ENCODE peak calls at places on chromosomes 1 and 21, in six cellular contexts. K is stomach; Z is progenitor cell of endocrine pancreas; C is esophagus squamous epithelium; N is astrocyte of the cerebellum; D is CD8-positive, alpha-beta T cell. E is an unnamed sample.

GRCh38 chr1:224565186-224565585 is 50.9 kb upstream of the CNIH3 start:
- DNase-seq in K (no peak), Z (no peak), C (no peak), N (peak; percentile 45), D (no peak), E (no peak)

GRCh38 chr1:111769517-111770146 is 13.9 kb downstream of the DDX20 start:
- DNase-seq in K (no peak), Z (no peak), C (no peak), N (peak; percentile 62), D (peak; percentile 60), E (no peak)

GRCh38 chr1:1088801-1089680 is 14.9 kb upstream of the RNF223 start:
- DNase-seq in K (no peak), Z (no peak), C (no peak), N (no peak), D (no peak), E (peak; percentile 84)

GRCh38 chr1:15417365-15417934 is 7.8 kb downstream of the EFHD2 start:
- DNase-seq in K (peak; percentile 72), Z (no peak), C (no peak), N (no peak), D (peak; percentile 57), E (no peak)

GRCh38 chr1:214415131-214415530 is 134.2 kb downstream of the SMYD2 start:
- DNase-seq in K (no peak), Z (no peak), C (no peak), N (no peak), D (no peak), E (no peak)

GRCh38 chr21:33109574-33110339 is 39.8 kb downstream of the OLIG1 start:
- DNase-seq in K (no peak), Z (no peak), C (no peak), N (no peak), D (no peak), E (no peak)

GRCh38 chr1:174166530-174167328 is 7.4 kb downstream of the RABGAP1L start:
- DNase-seq in K (no peak), Z (no peak), C (no peak), N (no peak), D (no peak), E (no peak)

GRCh38 chr1:93605812-93606512 is 75.7 kb downstream of the BCAR3 start:
- DNase-seq in K (no peak), Z (no peak), C (no peak), N (peak; percentile 92), D (no peak), E (no peak)

GRCh38 chr1:33167650-33168447 is 14.0 kb downstream of the TRIM62 start:
- DNase-seq in K (no peak), Z (no peak), C (no peak), N (no peak), D (no peak), E (no peak)

GRCh38 chr1:231460614-231461013 is 38.5 kb upstream of the EGLN1 start:
- DNase-seq in K (no peak), Z (no peak), C (no peak), N (peak; percentile 15), D (peak; percentile 33), E (no peak)

GRCh38 chr1:201568859-201569294 is 29.9 kb downstream of the NAV1 start:
- DNase-seq in K (no peak), Z (no peak), C (no peak), N (no peak), D (no peak), E (no peak)

GRCh38 chr1:75985827-75986226 is 53.6 kb upstream of the ASB17 start:
- DNase-seq in K (no peak), Z (no peak), C (no peak), N (no peak), D (no peak), E (no peak)

GRCh38 chr1:7117599-7118281 is 332.5 kb downstream of the CAMTA1 start:
- DNase-seq in K (no peak), Z (no peak), C (no peak), N (peak; percentile 78), D (no peak), E (no peak)

GRCh38 chr1:18989956-18990355 is 33.5 kb upstream of the IFFO2 start:
- DNase-seq in K (no peak), Z (no peak), C (no peak), N (no peak), D (no peak), E (no peak)

GRCh38 chr1:163730366-163730765 is 408.6 kb downstream of the NUF2 start:
- DNase-seq in K (no peak), Z (no peak), C (no peak), N (peak; percentile 18), D (no peak), E (no peak)

GRCh38 chr1:234724517-234725176 is 114.7 kb upstream of the IRF2BP2 start:
- DNase-seq in K (peak; percentile 82), Z (no peak), C (no peak), N (peak; percentile 84), D (peak; percentile 25), E (no peak)

GRCh38 chr21:27586326-27586725 is 619.4 kb upstream of the ADAMTS5 start:
- DNase-seq in K (no peak), Z (no peak), C (no peak), N (no peak), D (no peak), E (no peak)

GRCh38 chr21:42183374-42184266 is 35.3 kb upstream of the ABCG1 start:
- DNase-seq in K (no peak), Z (no peak), C (no peak), N (no peak), D (no peak), E (no peak)

GRCh38 chr1:229924639-229925038 is 142.4 kb upstream of the GALNT2 start:
- DNase-seq in K (no peak), Z (no peak), C (no peak), N (no peak), D (no peak), E (no peak)

GRCh38 chr1:155268630-155269029 is 4.7 kb downstream of the CLK2 start:
- DNase-seq in K (no peak), Z (no peak), C (no peak), N (no peak), D (no peak), E (no peak)

GRCh38 chr1:54285815-54286214 is 85.8 kb downstream of the MRPL37 start:
- DNase-seq in K (no peak), Z (no peak), C (no peak), N (no peak), D (no peak), E (no peak)

GRCh38 chr1:83883979-83884378 is 115.0 kb downstream of the TTLL7 start:
- DNase-seq in K (no peak), Z (no peak), C (no peak), N (no peak), D (no peak), E (no peak)

GRCh38 chr1:72567511-72567910 is 285.2 kb upstream of the NEGR1 start:
- DNase-seq in K (no peak), Z (no peak), C (no peak), N (peak; percentile 26), D (no peak), E (no peak)

GRCh38 chr1:58874757-58875755 is 91.2 kb upstream of the JUN start:
- DNase-seq in K (peak; percentile 74), Z (peak; percentile 34), C (no peak), N (peak; percentile 70), D (no peak), E (no peak)

GRCh38 chr1:54301494-54301893 is 101.5 kb downstream of the MRPL37 start:
- DNase-seq in K (no peak), Z (no peak), C (no peak), N (no peak), D (no peak), E (no peak)

GRCh38 chr1:2943686-2944260 is 77.5 kb upstream of the ACTRT2 start:
- DNase-seq in K (no peak), Z (no peak), C (no peak), N (no peak), D (no peak), E (no peak)

GRCh38 chr1:224644553-224645154 is 28.5 kb downstream of the CNIH3 start:
- DNase-seq in K (peak; percentile 39), Z (peak; percentile 50), C (no peak), N (no peak), D (peak; percentile 58), E (no peak)

GRCh38 chr1:32178380-32179192 is 889 bp upstream of the TXLNA start:
- DNase-seq in K (no peak), Z (no peak), C (no peak), N (no peak), D (no peak), E (no peak)

GRCh38 chr1:56360021-56360420 is 219.3 kb downstream of the PLPP3 start:
- DNase-seq in K (no peak), Z (no peak), C (no peak), N (no peak), D (no peak), E (no peak)

GRCh38 chr21:41210405-41211040 is 42.6 kb downstream of the BACE2 start:
- DNase-seq in K (no peak), Z (no peak), C (no peak), N (no peak), D (no peak), E (no peak)

GRCh38 chr1:226135059-226135651 is 51.4 kb downstream of the ACBD3 start:
- DNase-seq in K (peak; percentile 88), Z (no peak), C (no peak), N (no peak), D (no peak), E (peak; percentile 77)

GRCh38 chr21:42696026-42696380 is 42.6 kb downstream of the PDE9A start:
- DNase-seq in K (no peak), Z (no peak), C (no peak), N (no peak), D (no peak), E (no peak)

GRCh38 chr1:220680085-220680687 is 10.0 kb upstream of the C1orf115 start:
- DNase-seq in K (no peak), Z (no peak), C (no peak), N (no peak), D (no peak), E (no peak)

GRCh38 chr1:227317541-227318002 is 720 bp downstream of the CDC42BPA start:
- DNase-seq in K (no peak), Z (peak; percentile 45), C (no peak), N (peak; percentile 34), D (no peak), E (peak; percentile 87)
- TF ChIP-seq CTCF in K (no peak), Z (peak; percentile 34), C (peak; percentile 21), N (peak; percentile 26), D (no peak), E (peak; percentile 33)

GRCh38 chr1:168789501-168789900 is 60.5 kb upstream of the DPT start:
- DNase-seq in K (no peak), Z (no peak), C (no peak), N (no peak), D (no peak), E (no peak)
- TF ChIP-seq CTCF in K (no peak), Z (no peak), C (no peak), N (no peak), D (no peak), E (no peak)

GRCh38 chr21:44742418-44743153 is 31.2 kb upstream of the TSPEAR start:
- DNase-seq in K (no peak), Z (no peak), C (no peak), N (no peak), D (no peak), E (no peak)
- TF ChIP-seq CTCF in K (no peak), Z (peak; percentile 13), C (no peak), N (peak; percentile 23), D (peak; percentile 41), E (peak; percentile 66)

DNA sequence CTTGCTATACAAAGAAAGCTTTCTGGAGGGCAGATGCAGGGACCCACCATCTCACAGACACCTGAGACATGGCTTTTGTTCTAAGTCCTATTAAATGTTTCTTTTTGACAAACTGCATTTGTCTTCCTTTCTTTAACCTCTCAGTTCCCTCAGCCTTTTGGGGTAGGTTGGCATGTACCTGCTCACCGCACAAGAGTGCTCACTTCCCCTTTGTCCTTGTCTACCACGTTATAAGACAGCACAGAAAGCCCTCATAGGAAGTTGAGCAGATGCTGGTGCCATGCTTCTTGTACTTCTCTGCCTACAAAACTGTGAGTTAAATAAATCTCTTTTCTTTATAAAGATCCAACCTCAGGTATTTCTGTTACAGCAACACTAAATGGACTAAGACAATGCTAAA is 31.9 kb upstream of the RGS21 start:
- DNase-seq in K (no peak), Z (no peak), C (no peak), N (no peak), D (no peak), E (no peak)
- TF ChIP-seq CTCF in K (no peak), Z (no peak), C (no peak), N (no peak), D (no peak), E (no peak)

E was measured in osteocyte.